ENCODE peak calls at places on chromosomes 7 and 10, in four cellular contexts. P is astrocyte of the cerebellum, R is upper lobe of left lung, A is choroid plexus epithelial cell. D is an unnamed sample.

GRCh38 chr7:129401968-129402860 is 32.0 kb upstream of the STRIP2 start:
- DNase-seq in P (no peak), R (no peak), A (peak), D (no peak)

GRCh38 chr10:62180677-62181076 is 88.0 kb downstream of the RTKN2 start:
- DNase-seq in P (no peak), R (no peak), A (no peak), D (no peak)

GRCh38 chr7:112646787-112647186 is 143.4 kb downstream of the TMEM168 start:
- DNase-seq in P (no peak), R (no peak), A (no peak), D (no peak)

GRCh38 chr7:141593134-141593533 is 41.9 kb downstream of the AGK start:
- DNase-seq in P (no peak), R (no peak), A (peak), D (peak)

GRCh38 chr7:55572378-55573233 is at the start of gene VOPP1:
- DNase-seq in P (no peak), R (peak), A (peak), D (peak)

GRCh38 chr10:21527634-21528451 is 2.4 kb upstream of the SKIDA1 start:
- DNase-seq in P (no peak), R (no peak), A (peak), D (peak)

GRCh38 chr10:49283491-49283890 is 15.5 kb upstream of the C10orf71 start:
- DNase-seq in P (no peak), R (no peak), A (no peak), D (no peak)

GRCh38 chr7:71095266-71095860 is 36.6 kb upstream of the GALNT17 start:
- DNase-seq in P (no peak), R (no peak), A (no peak), D (no peak)

GRCh38 chr7:55571534-55572377 is 546 bp downstream of the VOPP1 start:
- DNase-seq in P (no peak), R (peak), A (peak), D (peak)

GRCh38 chr10:7189909-7190308 is 220.9 kb downstream of the SFMBT2 start:
- DNase-seq in P (no peak), R (no peak), A (no peak), D (no peak)

GRCh38 chr7:149261829-149262617 is at the start of gene ZNF783:
- DNase-seq in P (peak), R (peak), A (peak), D (peak)

GRCh38 chr10:126407831-126408230 is 19.6 kb upstream of the ADAM12 start:
- DNase-seq in P (no peak), R (no peak), A (no peak), D (peak)

GRCh38 chr10:49298990-49299815 is at the start of gene C10orf71:
- DNase-seq in P (no peak), R (no peak), A (peak), D (no peak)

GRCh38 chr10:58565256-58565655 is 52.6 kb downstream of the BICC1 start:
- DNase-seq in P (no peak), R (no peak), A (no peak), D (peak)

GRCh38 chr10:61931620-61932332 is 30.3 kb downstream of the ARID5B start:
- DNase-seq in P (no peak), R (no peak), A (peak), D (no peak)

GRCh38 chr7:83324596-83324995 is 161.9 kb upstream of the PCLO start:
- DNase-seq in P (no peak), R (no peak), A (no peak), D (no peak)

GRCh38 chr7:2488272-2488645 is 12.1 kb upstream of the GRIFIN start:
- DNase-seq in P (no peak), R (no peak), A (no peak), D (peak)
- H3K4me3 ChIP-seq in P (no peak), R (no peak), A (no peak), D (no peak)

DNA sequence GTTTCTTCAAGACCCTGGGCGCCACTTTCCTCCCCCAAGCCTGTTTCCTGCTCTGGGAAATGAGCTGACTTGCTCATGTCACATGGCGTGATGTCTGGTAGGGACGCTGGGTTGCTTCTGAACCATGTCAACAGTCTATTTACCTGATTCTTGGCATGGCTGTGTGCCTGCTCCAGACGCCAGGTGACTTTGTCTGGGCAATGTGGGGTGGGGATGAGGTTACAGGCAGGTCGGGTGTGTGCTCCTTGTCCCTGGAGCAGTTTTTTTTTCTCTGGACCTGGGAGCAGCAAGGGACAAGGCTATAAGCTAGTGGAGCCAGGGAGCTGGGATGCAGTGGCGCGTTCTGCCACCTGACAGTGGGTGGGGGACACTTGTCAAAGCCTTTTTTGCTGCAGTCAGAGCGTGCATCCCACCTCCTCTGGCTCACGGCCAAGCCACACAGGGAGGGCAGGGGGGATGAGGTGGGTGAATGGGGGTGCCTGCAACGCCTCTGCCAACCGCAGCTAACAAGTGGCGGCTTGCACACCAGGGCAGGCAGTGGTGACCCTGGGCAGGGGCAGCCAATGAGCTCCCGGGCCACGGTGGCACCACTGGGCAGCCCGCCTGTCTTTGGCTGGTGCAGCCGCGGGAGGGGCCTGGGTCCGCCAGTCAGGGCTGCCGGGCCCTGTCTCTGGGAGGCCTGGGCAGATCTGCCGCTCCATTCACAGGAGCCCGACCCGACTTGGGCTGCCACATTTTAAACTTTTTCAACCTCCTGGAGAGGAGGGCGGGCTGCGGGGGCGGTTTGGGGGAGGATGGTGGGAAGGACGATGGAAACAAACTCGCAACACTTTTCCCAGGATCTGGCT is 22.9 kb downstream of the DNAJB12 start:
- DNase-seq in P (no peak), R (peak), A (peak), D (peak)
- TF ChIP-seq CTCF in P (no peak), R (peak), A (peak), D (no peak)

GRCh38 chr10:100825946-100826660 is 80.7 kb downstream of the PAX2 start:
- DNase-seq in P (no peak), R (no peak), A (no peak), D (no peak)
- H3K4me3 ChIP-seq in P (no peak), R (peak), A (no peak), D (no peak)

GRCh38 chr7:47454066-47454950 is 127.6 kb downstream of the TNS3 start:
- DNase-seq in P (no peak), R (peak), A (no peak), D (no peak)

GRCh38 chr7:47452715-47453092 is 129.2 kb downstream of the TNS3 start:
- DNase-seq in P (no peak), R (no peak), A (no peak), D (no peak)

GRCh38 chr7:47452295-47452694 is 129.6 kb downstream of the TNS3 start:
- DNase-seq in P (no peak), R (no peak), A (no peak), D (peak)

GRCh38 chr7:47451851-47452205 is 130.1 kb downstream of the TNS3 start:
- DNase-seq in P (no peak), R (no peak), A (peak), D (peak)

GRCh38 chr7:47453093-47454056 is 128.5 kb downstream of the TNS3 start:
- DNase-seq in P (no peak), R (peak), A (peak), D (peak)
- TF ChIP-seq CTCF in P (no peak), R (no peak), A (no peak), D (no peak)

GRCh38 chr10:683448-684071 is 5.9 kb downstream of the DIP2C start:
- DNase-seq in P (peak), R (peak), A (peak), D (peak)
- H3K4me3 ChIP-seq in P (peak), R (no peak), A (no peak), D (peak)

GRCh38 chr7:78912781-78913180 is 540.7 kb downstream of the MAGI2 start:
- DNase-seq in P (no peak), R (no peak), A (peak), D (peak)
- TF ChIP-seq CTCF in P (no peak), R (no peak), A (no peak), D (no peak)

DNA sequence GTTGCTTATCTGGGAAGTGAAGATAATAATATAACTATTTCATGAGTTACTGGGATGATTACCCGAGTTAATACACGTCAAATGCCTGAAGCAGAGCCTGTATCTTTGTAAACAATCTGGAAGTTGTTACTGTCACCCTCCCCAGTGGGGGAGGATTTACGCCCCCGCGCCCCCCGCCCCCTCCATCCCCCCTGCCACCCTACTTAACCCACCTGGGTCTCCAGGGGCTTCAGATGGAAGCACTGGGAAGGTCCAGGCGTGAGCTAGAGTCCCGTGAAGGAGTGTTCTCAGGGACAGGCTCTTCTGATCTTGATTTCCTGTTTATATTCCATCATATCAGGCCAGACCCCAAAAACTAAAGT is 691 bp upstream of the PPA1 start:
- DNase-seq in P (no peak), R (no peak), A (no peak), D (no peak)
- H3K4me3 ChIP-seq in P (peak), R (peak), A (peak), D (peak)

DNA sequence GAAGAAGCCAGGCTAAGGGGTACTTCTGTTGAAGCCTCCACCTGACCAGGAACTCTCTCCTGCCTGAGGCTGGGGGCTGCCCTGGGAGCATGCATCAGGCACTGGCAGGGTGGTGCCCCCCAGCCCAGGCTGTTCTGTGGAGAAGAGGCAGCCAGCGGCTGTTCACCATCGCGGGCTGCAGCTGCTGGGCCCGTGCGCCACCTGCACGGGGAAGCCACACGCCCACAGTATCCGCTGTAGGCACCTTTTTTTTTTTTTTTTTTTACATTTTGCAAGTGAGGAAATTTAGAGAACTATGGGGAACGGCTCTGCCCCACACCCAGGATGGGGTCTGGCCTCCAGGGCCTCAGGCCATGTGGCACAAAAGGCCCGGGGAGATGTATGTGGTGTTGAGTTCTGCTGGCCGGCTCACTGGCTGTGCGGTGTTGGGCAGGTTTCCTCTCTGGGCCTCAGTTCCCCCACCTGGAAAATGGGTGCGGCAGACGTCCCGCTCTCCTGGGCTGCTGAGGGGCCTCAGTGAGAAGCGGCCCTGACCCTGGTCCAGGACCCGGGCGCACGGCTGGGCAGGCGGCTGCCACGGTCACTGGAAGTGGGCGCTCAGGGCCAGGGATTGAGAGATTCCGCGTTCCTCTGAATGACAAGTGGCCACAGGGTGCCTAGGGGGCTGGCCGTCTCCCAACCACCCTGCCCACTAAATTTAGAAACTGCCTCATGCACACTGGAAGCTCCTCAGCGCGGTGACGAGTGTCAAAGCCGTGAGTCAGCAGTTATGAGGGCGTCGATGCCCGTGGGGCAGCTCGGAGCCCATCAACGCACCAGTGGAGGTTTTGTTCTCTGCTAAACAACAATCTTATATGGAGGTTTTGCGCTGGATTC is 8.8 kb upstream of the INTS1 start:
- DNase-seq in P (no peak), R (peak), A (peak), D (peak)
- TF ChIP-seq CTCF in P (no peak), R (no peak), A (no peak), D (no peak)

DNA sequence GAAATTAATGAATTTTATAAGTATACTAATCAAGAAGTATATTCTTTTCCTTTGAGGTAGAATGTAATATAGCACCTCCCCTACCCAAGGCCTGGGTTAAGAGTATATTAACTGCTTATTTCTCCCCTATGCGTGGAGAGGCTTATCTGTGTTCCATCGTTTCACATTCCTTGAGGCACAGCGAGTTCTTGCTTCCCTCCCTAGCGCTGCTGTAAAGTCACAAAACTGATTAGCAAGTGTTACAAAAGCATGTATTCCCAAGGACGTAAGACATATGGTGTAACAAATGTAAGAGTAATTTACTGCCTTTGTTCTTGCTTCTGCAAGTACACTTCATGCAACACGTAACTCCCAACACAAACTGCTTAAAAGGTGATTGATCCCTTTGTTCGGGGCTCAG is 1.2 kb upstream of the CYP51A1 start:
- DNase-seq in P (no peak), R (no peak), A (no peak), D (no peak)
- H3K4me3 ChIP-seq in P (peak), R (peak), A (peak), D (no peak)

GRCh38 chr7:36310897-36311296 is 78.8 kb upstream of the ANLN start:
- DNase-seq in P (no peak), R (no peak), A (no peak), D (no peak)

GRCh38 chr7:36312915-36313334 is 76.7 kb upstream of the ANLN start:
- DNase-seq in P (no peak), R (no peak), A (no peak), D (no peak)

GRCh38 chr7:36311539-36311938 is 78.1 kb upstream of the ANLN start:
- DNase-seq in P (no peak), R (no peak), A (no peak), D (no peak)

GRCh38 chr7:36313607-36314006 is 76.1 kb upstream of the ANLN start:
- DNase-seq in P (no peak), R (no peak), A (no peak), D (no peak)

DNA sequence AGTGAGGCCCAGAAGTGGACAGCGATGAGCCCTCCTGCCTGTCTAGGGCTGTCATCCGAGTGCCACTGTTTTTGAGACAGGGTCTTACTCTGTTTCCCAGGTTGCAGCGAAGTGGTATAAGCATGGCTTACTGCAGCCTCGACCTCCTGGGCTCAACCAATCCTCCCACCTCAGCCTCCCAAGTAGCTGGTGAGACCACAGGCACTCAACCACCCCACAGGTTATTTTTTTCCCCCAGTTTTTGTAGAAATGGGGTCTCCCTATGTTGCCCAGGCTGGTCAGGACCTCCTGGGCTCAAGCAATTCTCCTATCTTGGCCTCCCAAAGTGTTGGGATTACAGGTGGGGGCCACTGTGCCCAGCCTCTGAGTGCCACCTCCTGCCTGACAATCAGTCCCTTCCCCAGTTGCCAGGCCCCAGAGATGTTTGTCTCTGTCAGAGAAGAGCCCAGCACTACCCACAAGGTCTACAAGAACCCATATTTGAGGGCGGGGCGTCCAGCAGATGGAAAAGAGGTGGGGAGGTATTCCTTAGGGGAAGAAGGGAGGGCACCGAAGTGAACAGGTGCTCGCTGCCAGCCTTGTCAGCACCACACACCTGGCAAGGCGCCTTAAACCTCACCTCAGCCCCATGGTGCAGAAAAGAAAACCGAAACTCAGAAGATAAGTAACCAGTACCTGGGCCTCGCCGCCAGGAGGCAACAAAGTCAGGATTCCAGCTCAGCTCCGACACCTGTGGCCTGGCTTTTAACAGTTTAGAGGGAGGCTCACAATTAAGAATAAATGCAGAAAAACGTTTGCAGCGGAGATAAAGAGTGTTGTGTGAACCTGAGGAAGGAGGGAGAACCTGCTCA is 77.4 kb upstream of the ANLN start:
- DNase-seq in P (no peak), R (no peak), A (peak), D (no peak)
- TF ChIP-seq CTCF in P (peak), R (no peak), A (peak), D (no peak)

D was measured in AG10803.